ENCODE peak calls at places on chromosomes 16 and 17, in seven cellular contexts. U, I, Q, O, X, B and S are unnamed samples.

GRCh38 chr16:24696699-24697098 is 32.8 kb upstream of the TNRC6A start:
- DNase-seq in U (no peak), X (no peak), O (no peak), I (no peak), Q (no peak), B (no peak), S (no peak)

GRCh38 chr17:72751746-72752145 is 340.7 kb downstream of the SLC39A11 start:
- DNase-seq in B (no peak), X (no peak), Q (no peak), I (no peak), U (no peak), O (no peak), S (no peak)

GRCh38 chr17:7380321-7380720 is 568 bp upstream of the TNK1 start:
- DNase-seq in B (no peak), U (no peak), Q (peak; percentile 75), X (peak; percentile 62), I (peak; percentile 72), O (peak; percentile 59), S (no peak)

GRCh38 chr16:87317766-87318121 is 552 bp upstream of the C16orf95 start:
- DNase-seq in U (no peak), X (peak; percentile 60), O (no peak), I (peak; percentile 80), B (peak; percentile 58), Q (no peak), S (peak; percentile 85)

GRCh38 chr17:32492648-32493289 is 6.0 kb downstream of the CDK5R1 start:
- DNase-seq in U (no peak), O (no peak), I (peak; percentile 51), B (no peak), Q (no peak), X (no peak), S (no peak)

GRCh38 chr17:72763981-72764380 is 328.5 kb downstream of the SLC39A11 start:
- DNase-seq in Q (peak; percentile 88), X (no peak), O (no peak), U (no peak), I (no peak), B (no peak), S (no peak)

GRCh38 chr17:65916425-65916824 is 275.5 kb downstream of the CEP112 start:
- DNase-seq in U (no peak), B (no peak), Q (no peak), I (no peak), O (no peak), X (no peak), S (no peak)

GRCh38 chr17:413016-413350 is 60.4 kb upstream of the RPH3AL start:
- DNase-seq in I (no peak), Q (no peak), B (no peak), X (no peak), U (no peak), O (no peak), S (no peak)

GRCh38 chr17:8436169-8436932 is 667 bp downstream of the NDEL1 start:
- DNase-seq in X (peak; percentile 70), B (peak; percentile 82), I (peak; percentile 90), U (peak; percentile 32), Q (peak; percentile 92), O (peak; percentile 62), S (peak; percentile 95)

GRCh38 chr17:81406117-81406953 is 11.1 kb downstream of the BAHCC1 start:
- DNase-seq in U (no peak), I (no peak), X (no peak), O (no peak), Q (no peak), B (no peak), S (no peak)

GRCh38 chr17:17494499-17495447 is 1.4 kb downstream of the RASD1 start:
- DNase-seq in B (peak; percentile 66), X (peak; percentile 44), I (peak; percentile 80), O (peak; percentile 59), Q (peak; percentile 91), U (no peak), S (peak; percentile 81)

GRCh38 chr16:24610421-24610765 is 71.0 kb downstream of the RBBP6 start:
- DNase-seq in O (no peak), B (peak; percentile 44), Q (peak; percentile 79), U (no peak), I (peak; percentile 65), X (no peak), S (peak; percentile 73)

GRCh38 chr17:8153550-8153956 is 1.3 kb upstream of the PER1 start:
- DNase-seq in B (no peak), Q (peak; percentile 71), X (peak; percentile 85), U (no peak), I (peak; percentile 82), O (peak; percentile 85), S (no peak)

GRCh38 chr16:67372664-67373063 is 20.6 kb downstream of the TPPP3 start:
- DNase-seq in B (no peak), X (no peak), U (no peak), Q (no peak), I (no peak), O (no peak), S (no peak)

GRCh38 chr16:4212934-4213296 is 29.0 kb downstream of the SRL start:
- DNase-seq in U (no peak), B (no peak), I (no peak), Q (no peak), O (no peak), X (no peak), S (no peak)

GRCh38 chr17:75645501-75645888 is 12.3 kb downstream of the SMIM5 start:
- DNase-seq in I (peak; percentile 75), Q (peak; percentile 79), U (no peak), X (peak; percentile 83), O (no peak), B (no peak), S (peak; percentile 5)

GRCh38 chr17:38918916-38919315 is 6.5 kb upstream of the LASP1NB start:
- DNase-seq in X (no peak), O (no peak), U (no peak), I (no peak), Q (no peak), B (no peak), S (no peak)

GRCh38 chr17:77372444-77373297 is 231.9 kb downstream of the SEC14L1 start:
- DNase-seq in Q (peak; percentile 98), B (peak; percentile 96), I (peak; percentile 90), O (peak; percentile 91), U (peak; percentile 44), X (peak; percentile 74), S (peak; percentile 95)

GRCh38 chr16:727291-727977 is 528 bp downstream of the HAGHL start:
- DNase-seq in Q (no peak), B (peak; percentile 29), U (no peak), I (no peak), O (no peak), X (no peak), S (peak; percentile 87)

GRCh38 chr17:44915727-44916058 is 393 bp upstream of the GFAP start:
- DNase-seq in Q (no peak), I (peak; percentile 58), X (no peak), U (no peak), O (no peak), B (no peak), S (peak; percentile 31)

GRCh38 chr17:81868674-81869220 is 2.4 kb downstream of the ARHGDIA start:
- DNase-seq in U (no peak), O (peak; percentile 35), B (peak; percentile 25), X (no peak), Q (peak; percentile 88), I (peak; percentile 74), S (peak; percentile 83)

GRCh38 chr17:19986941-19987714 is 9.5 kb upstream of the AKAP10 start:
- DNase-seq in O (no peak), I (no peak), U (no peak), Q (peak; percentile 65), X (no peak), B (no peak), S (no peak)

GRCh38 chr16:57062329-57062728 is 30.1 kb upstream of the CPNE2 start:
- DNase-seq in U (no peak), Q (no peak), O (no peak), B (no peak), I (no peak), X (no peak), S (no peak)

GRCh38 chr16:10514369-10515055 is 65.9 kb downstream of the EMP2 start:
- DNase-seq in X (peak; percentile 56), U (no peak), B (peak; percentile 70), O (no peak), Q (peak; percentile 77), I (no peak), S (no peak)

GRCh38 chr16:3364774-3365427 is 9.2 kb downstream of the OR2C1 start:
- DNase-seq in I (peak; percentile 92), B (no peak), Q (peak; percentile 45), X (peak; percentile 88), O (peak; percentile 88), U (peak; percentile 82), S (peak; percentile 92)

GRCh38 chr17:17351901-17352781 is 49.0 kb downstream of the NT5M start:
- DNase-seq in U (no peak), O (peak; percentile 72), I (peak; percentile 65), Q (peak; percentile 76), X (no peak), B (no peak), S (peak; percentile 83)

GRCh38 chr16:70689970-70690905 is 4.4 kb upstream of the MTSS2 start:
- DNase-seq in I (no peak), B (no peak), Q (no peak), O (no peak), U (no peak), X (no peak), S (no peak)
- H3K4me1 ChIP-seq in I (peaks cover 88% of the 10 kb centered on the region), B (peaks cover 76% of the 10 kb centered on the region), Q (peaks cover 8% of the 10 kb centered on the region), O (peaks cover 73% of the 10 kb centered on the region), U (peaks cover 1% of the 10 kb centered on the region), X (peaks cover 26% of the 10 kb centered on the region), S (peaks cover 58% of the 10 kb centered on the region)

GRCh38 chr17:82962163-82962720 is 117.2 kb upstream of the METRNL start:
- DNase-seq in B (no peak), I (no peak), O (no peak), Q (no peak), U (no peak), X (no peak), S (peak; percentile 53)
- H3K27ac ChIP-seq in B (no peak overlapping the region), I (no peak overlapping the region), O (peak overlapping the region; percentile 58), Q (no peak overlapping the region), U (no peak overlapping the region), X (peak overlapping the region; percentile 48), S (peak overlapping the region; percentile 61)

GRCh38 chr17:64632606-64633005 is 29.5 kb downstream of the SMURF2 start:
- DNase-seq in I (no peak), O (no peak), B (no peak), Q (no peak), X (no peak), U (no peak), S (no peak)
- H3K4me1 ChIP-seq in I (peaks cover 38% of the 10 kb centered on the region), O (no peaks in the 10 kb centered on the region), B (no peaks in the 10 kb centered on the region), Q (no peaks in the 10 kb centered on the region), X (peaks cover 22% of the 10 kb centered on the region), U (peaks cover 8% of the 10 kb centered on the region), S (peaks cover 79% of the 10 kb centered on the region)

GRCh38 chr17:79085154-79085920 is 10.7 kb downstream of the ENGASE start:
- DNase-seq in U (no peak), B (no peak), I (no peak), O (no peak), Q (no peak), X (no peak), S (peak; percentile 63)
- H3K27ac ChIP-seq in U (no peak overlapping the region), B (no peak overlapping the region), I (no peak overlapping the region), O (no peak overlapping the region), Q (no peak overlapping the region), X (no peak overlapping the region), S (no peak overlapping the region)